ENCODE peak calls at places on chromosome 9, in four cellular contexts. One of them, this sample, is unnamed.

GRCh38 chr9:136695955-136696354 is 8.7 kb upstream of the AGPAT2 start:
- DNase-seq in HCT116: no peak
- DNase-seq in NCI-H1092: peak
- DNase-seq in AG08395: no peak
- DNase-seq in this sample: peak

GRCh38 chr9:124010665-124011321 is 775 bp upstream of the LHX2 start:
- DNase-seq in AG08395: peak
- DNase-seq in NCI-H1092: peak
- DNase-seq in HCT116: no peak
- DNase-seq in this sample: no peak

GRCh38 chr9:93169444-93169843 is 14.5 kb upstream of the WNK2 start:
- DNase-seq in HCT116: no peak
- DNase-seq in NCI-H1092: no peak
- DNase-seq in AG08395: no peak
- DNase-seq in this sample: no peak

GRCh38 chr9:78325343-78325742 is 28.4 kb downstream of the PSAT1 start:
- DNase-seq in HCT116: no peak
- DNase-seq in AG08395: peak
- DNase-seq in NCI-H1092: no peak
- DNase-seq in this sample: no peak

GRCh38 chr9:111037744-111038335 is 430 bp downstream of the LPAR1 start:
- DNase-seq in AG08395: no peak
- DNase-seq in NCI-H1092: no peak
- DNase-seq in HCT116: peak
- DNase-seq in this sample: no peak

GRCh38 chr9:134413112-134413715 is 87.0 kb downstream of the RXRA start:
- DNase-seq in NCI-H1092: no peak
- DNase-seq in AG08395: no peak
- DNase-seq in HCT116: no peak
- DNase-seq in this sample: no peak

GRCh38 chr9:120877276-120878034 is 467 bp upstream of the PHF19 start:
- DNase-seq in AG08395: peak
- DNase-seq in HCT116: no peak
- DNase-seq in NCI-H1092: peak
- DNase-seq in this sample: peak

GRCh38 chr9:137279741-137280477 is 2.4 kb downstream of the TOR4A start:
- DNase-seq in NCI-H1092: no peak
- DNase-seq in AG08395: no peak
- DNase-seq in HCT116: no peak
- DNase-seq in this sample: no peak

GRCh38 chr9:130768265-130768664 is 66.8 kb upstream of the ABL1 start:
- DNase-seq in NCI-H1092: no peak
- DNase-seq in HCT116: no peak
- DNase-seq in AG08395: no peak
- DNase-seq in this sample: no peak

GRCh38 chr9:92426501-92426900 is 2.2 kb upstream of the OMD start:
- DNase-seq in AG08395: no peak
- DNase-seq in NCI-H1092: no peak
- DNase-seq in HCT116: no peak
- DNase-seq in this sample: no peak

This sample was measured in DMS79.